ENCODE peak calls at places on chromosomes 12 and 14, in nine cellular contexts. X is WERI-Rb-1, B is transverse colon, O is upper lobe of right lung, I is suprapubic skin, E is DND-41, N is BJ, F is epithelial cell of esophagus, D is keratinocyte. A is an unnamed sample.

GRCh38 chr12:124386059-124386458 is 91.2 kb downstream of the RFLNA start:
- DNase-seq in O (no peak), I (no peak), N (no peak), F (no peak), D (no peak), B (no peak), E (no peak), X (no peak), A (no peak)

GRCh38 chr12:20451759-20452158 is 83.4 kb downstream of the PDE3A start:
- DNase-seq in F (no peak), E (no peak), I (no peak), N (no peak), O (no peak), D (no peak), B (no peak), X (no peak), A (no peak)

GRCh38 chr12:132190012-132190755 is 45.9 kb downstream of the NOC4L start:
- DNase-seq in D (no peak), N (no peak), X (peak), I (no peak), E (no peak), B (peak), F (peak), O (peak), A (no peak)

GRCh38 chr14:61484011-61484410 is 162.6 kb downstream of the PRKCH start:
- DNase-seq in N (no peak), D (no peak), O (no peak), B (no peak), E (no peak), F (no peak), I (no peak), X (no peak), A (no peak)

GRCh38 chr14:56195727-56196126 is 77.5 kb downstream of the PELI2 start:
- DNase-seq in O (no peak), E (peak), B (peak), D (no peak), I (no peak), F (no peak), N (peak), X (peak), A (no peak)

GRCh38 chr12:79407671-79408622 is 282.8 kb downstream of the PAWR start:
- DNase-seq in O (no peak), E (no peak), D (no peak), I (no peak), N (no peak), X (peak), F (peak), B (peak), A (no peak)

GRCh38 chr12:67069451-67070306 is 199.5 kb upstream of the CAND1 start:
- DNase-seq in F (peak), I (no peak), N (no peak), D (no peak), X (peak), O (peak), E (peak), B (peak), A (no peak)

GRCh38 chr12:90027041-90027440 is 318.4 kb upstream of the ATP2B1 start:
- DNase-seq in D (no peak), O (no peak), B (no peak), E (no peak), F (no peak), N (no peak), I (no peak), X (peak), A (no peak)

GRCh38 chr12:26340649-26341048 is 145.3 kb downstream of the SSPN start:
- DNase-seq in O (no peak), N (no peak), B (peak), E (no peak), D (no peak), F (no peak), I (no peak), X (no peak), A (no peak)

GRCh38 chr14:76352639-76353281 is 23.2 kb upstream of the ESRRB start:
- DNase-seq in B (peak), X (peak), N (no peak), O (peak), I (no peak), D (no peak), F (peak), E (peak), A (no peak)

GRCh38 chr14:33475623-33476022 is 475.3 kb downstream of the EGLN3 start:
- DNase-seq in F (peak), D (no peak), I (no peak), B (peak), E (peak), O (no peak), N (no peak), X (peak), A (peak)

GRCh38 chr12:122724641-122725243 is 5.9 kb downstream of the HCAR1 start:
- DNase-seq in B (no peak), O (no peak), D (no peak), X (no peak), E (no peak), I (no peak), N (no peak), F (no peak), A (no peak)

GRCh38 chr12:68467514-68467913 is 135.4 kb upstream of the MDM1 start:
- DNase-seq in X (no peak), N (no peak), F (no peak), O (no peak), E (no peak), B (no peak), I (no peak), D (no peak), A (no peak)

DNA sequence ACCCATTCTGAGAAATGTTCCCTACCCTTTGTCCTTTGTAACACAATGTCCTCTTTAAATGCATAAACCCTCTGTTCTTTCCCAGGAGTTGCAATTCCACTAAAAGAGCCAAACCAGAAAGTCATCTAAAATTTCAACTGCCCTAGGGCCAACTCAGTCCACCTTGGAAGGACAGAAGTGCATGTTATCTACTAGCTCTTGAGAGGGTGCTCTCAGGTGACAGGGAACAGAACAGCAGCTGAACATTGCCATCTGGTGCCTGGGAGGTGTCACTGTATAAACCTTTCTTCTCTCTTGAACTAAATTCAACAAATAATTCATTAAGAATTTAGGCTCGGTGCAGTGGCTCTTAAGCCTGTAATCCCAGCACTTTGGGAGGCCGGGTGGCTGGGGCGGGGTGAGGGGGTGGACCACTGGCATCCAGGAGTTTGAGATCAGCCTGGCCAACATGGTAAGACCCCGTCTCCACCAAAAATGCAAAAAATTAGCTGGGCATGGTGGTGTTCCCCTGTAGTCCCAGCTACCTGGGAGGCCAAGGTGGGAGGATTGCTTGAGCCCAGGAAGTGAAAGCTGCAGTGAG is 10.3 kb upstream of the FERMT2 start:
- DNase-seq in X (peak), B (peak), D (no peak), E (peak), I (no peak), O (peak), N (no peak), F (peak), A (no peak)
- TF ChIP-seq CTCF in X (peak), B (peak), D (peak), E (peak), I (peak), O (peak), N (peak), F (peak), A (peak)

DNA sequence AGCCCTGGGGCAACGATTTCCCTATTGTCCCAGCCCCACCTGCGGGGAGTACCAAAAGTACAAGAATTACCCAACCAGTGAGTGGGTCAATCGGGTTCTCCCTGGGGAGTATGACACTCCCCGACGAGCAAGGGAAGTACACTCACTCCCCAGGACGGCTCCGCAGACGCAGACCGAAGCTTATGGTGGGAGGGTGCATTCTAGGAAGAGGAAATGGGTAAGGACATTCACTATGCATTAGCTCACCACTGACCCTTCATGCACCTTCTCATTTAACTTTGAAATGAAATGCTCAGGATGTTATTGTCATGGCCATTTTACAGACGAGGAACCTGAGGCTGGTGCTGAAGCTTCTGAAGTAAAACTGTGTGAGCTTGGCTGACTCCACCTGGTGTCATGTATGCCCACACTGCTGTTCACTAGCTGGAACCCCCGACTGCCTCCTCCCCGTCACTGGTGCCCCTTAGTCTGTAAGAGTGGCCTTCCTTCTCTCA is 45.8 kb upstream of the TMED10 start:
- DNase-seq in D (no peak), F (peak), E (no peak), X (no peak), N (no peak), I (no peak), O (peak), B (no peak), A (peak)
- H3K4me3 ChIP-seq in D (no peak), F (no peak), E (no peak), X (no peak), N (no peak), I (no peak), O (no peak), B (no peak), A (no peak)

GRCh38 chr12:5479761-5480160 is 47.9 kb downstream of the NTF3 start:
- DNase-seq in X (no peak), F (no peak), I (no peak), B (no peak), O (no peak), E (no peak), N (no peak), D (no peak), A (no peak)

GRCh38 chr12:5473076-5473475 is 41.2 kb downstream of the NTF3 start:
- DNase-seq in N (no peak), X (no peak), O (no peak), E (no peak), F (no peak), D (no peak), B (no peak), I (no peak), A (no peak)

GRCh38 chr12:5478081-5478706 is 46.3 kb downstream of the NTF3 start:
- DNase-seq in E (no peak), O (no peak), F (no peak), N (no peak), B (no peak), D (no peak), I (no peak), X (no peak), A (no peak)

GRCh38 chr12:5480218-5480952 is 48.5 kb downstream of the NTF3 start:
- DNase-seq in O (no peak), F (no peak), D (no peak), E (no peak), X (no peak), B (no peak), I (no peak), N (no peak), A (no peak)

DNA sequence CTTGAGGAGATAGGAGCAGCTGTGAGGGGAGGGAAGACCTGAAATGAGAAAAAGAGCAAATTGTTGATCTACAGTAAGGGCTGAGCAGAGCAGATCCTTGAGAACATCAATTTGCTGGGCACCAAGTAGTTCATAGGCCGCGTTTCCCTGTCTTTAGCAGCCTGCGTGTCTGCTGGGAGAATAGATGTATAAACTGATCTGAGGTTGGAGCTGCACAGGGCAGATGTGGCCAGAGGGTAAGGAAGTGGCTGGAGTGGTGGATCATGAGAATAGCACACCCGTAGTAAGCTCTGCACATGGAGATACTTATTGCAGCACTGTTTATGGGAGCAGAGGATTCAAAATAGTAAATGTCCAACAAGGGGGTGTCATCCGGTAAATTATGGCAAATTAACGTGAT is 44.4 kb downstream of the NTF3 start:
- DNase-seq in F (no peak), I (no peak), N (no peak), O (no peak), E (no peak), B (no peak), D (no peak), X (no peak), A (no peak)
- TF ChIP-seq CTCF in F (no peak), I (no peak), N (no peak), O (no peak), E (no peak), B (no peak), D (no peak), X (no peak), A (no peak)

DNA sequence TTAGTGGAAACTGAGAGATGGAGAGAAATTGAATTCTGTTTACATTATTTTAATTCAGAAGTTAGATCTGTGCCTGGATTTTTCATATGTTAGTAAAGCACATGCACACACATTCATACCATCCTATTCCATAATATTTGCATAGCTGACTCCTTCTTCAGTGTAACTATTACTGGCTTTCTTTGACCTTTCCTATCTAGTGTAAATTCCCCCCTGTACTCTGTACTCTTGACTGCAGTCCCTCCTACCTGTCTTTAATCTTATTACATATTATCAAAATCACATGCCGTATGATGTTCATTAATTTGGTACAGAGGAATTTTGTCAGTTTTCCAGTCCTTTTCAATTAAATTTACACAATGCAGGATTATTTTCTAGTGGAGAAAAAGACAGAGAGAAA is 417.0 kb upstream of the SOX5 start:
- DNase-seq in I (no peak), B (no peak), O (no peak), E (no peak), N (no peak), D (no peak), F (no peak), X (no peak), A (no peak)
- H3K4me3 ChIP-seq in I (no peak), B (no peak), O (no peak), E (no peak), N (no peak), D (no peak), F (no peak), X (no peak), A (no peak)

DNA sequence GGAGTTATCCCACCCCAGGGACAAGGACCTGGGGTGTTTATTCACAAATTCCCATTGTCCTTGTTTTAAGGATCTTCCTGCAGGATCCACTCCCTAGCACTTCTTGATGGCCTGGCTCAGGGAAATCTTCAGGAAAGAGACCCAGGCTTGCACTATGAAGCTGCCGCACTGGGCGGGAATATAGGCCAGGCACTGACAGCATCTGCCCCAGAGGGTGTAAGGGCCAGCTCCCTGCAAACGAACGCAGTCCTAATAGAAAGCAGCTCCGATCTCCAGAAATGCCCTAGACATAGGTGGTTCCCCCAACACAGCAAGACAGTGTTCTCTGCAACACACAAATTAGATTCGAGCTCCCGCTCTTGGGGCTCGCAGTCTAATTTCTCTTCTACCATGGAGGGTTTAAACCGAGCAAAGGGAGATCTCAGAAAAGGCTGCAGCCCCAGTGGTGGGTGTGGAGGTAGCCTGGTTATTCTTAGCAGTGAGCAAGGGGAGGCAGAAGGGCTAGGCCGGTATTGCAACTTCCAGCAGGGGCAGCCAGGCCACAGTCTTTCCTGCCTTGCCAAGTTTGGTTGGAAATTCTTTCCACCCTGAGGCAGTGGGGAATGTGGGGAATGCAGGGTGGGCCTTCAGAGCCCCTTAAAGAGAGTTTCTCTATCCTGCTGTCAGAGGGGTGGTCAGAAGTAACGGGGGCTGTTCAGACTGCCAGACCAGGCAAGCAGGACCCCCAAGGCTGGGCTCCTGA is 16.1 kb upstream of the WSCD2 start:
- DNase-seq in I (no peak), X (no peak), D (no peak), O (no peak), N (no peak), B (no peak), E (no peak), F (no peak), A (no peak)
- TF ChIP-seq CTCF in I (no peak), X (no peak), D (no peak), O (no peak), N (no peak), B (no peak), E (no peak), F (no peak), A (no peak)

DNA sequence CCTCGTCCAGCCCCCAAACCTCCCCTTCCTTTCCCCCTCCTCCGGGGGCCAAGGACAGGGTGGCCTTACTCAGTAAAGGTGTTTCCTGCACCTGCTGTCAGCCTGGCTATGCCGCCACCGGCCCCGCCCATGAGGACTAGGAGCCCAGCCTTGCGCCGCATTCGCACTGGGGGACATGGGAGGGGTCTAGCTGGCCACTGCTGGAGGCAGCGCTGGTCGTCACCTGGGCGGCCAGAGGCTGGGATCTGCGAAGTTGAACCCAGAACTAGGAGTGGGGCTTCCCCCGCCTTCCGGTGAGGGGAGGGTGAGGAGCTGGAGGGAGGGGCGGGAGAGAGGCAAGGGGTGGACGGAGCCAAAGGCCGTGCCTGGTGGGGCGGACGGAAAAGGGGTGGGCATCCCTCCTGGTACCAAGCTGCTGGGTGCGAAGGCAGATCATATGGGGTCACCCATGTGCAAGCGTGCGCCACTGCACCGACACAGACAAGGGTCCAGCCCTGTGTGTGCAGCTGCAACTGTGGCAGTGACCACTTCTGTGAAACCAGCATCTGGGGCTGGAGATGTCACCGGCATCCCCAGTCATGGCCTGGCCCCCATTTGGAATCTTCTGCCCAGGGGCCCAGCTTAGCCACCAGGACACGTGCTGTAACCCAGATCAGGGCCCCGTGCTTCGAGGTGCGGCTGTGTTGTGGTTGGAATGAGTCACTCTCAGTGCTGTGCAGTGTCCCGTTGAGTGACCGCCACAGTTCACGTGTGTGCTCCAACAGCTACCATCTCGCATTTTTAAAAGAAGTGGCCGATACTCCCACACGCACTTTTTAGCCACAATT is 8.5 kb downstream of the AMN start:
- DNase-seq in F (peak), I (no peak), D (no peak), N (no peak), O (no peak), E (no peak), X (no peak), B (peak), A (peak)
- H3K4me3 ChIP-seq in F (no peak), I (no peak), D (no peak), N (no peak), O (no peak), E (no peak), X (no peak), B (peak), A (no peak)

DNA sequence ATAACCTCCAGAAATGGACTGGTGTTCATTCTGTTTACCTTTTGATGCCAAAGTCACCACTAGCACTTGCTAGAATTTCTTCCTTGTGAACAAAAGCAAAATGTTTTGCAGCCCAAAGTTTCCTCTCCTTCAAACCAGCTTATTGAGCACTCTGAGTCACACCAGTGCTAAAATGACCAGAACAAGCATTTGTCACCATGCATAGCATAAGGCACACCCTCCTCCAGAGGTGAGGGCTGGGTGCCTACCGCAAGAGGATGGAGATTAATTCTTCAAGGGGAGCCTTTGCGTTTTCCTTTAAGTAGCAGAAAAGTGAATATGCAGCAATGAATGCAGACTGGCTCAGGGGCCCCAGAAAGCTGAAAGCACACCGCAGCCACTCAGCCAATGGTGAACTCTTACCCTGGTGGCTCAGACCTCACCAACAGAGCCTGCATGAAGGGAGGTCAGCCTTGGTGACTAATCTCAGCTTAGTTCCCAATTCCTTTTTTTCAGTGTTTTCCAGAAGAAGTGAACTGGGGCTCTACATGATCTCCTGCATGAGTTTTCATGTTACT is 96.1 kb downstream of the PAX9 start:
- DNase-seq in X (no peak), N (no peak), F (peak), I (no peak), B (no peak), O (no peak), E (no peak), D (no peak), A (no peak)
- TF ChIP-seq CTCF in X (no peak), N (no peak), F (no peak), I (no peak), B (no peak), O (no peak), E (no peak), D (no peak), A (no peak)